ENCODE peak calls at places on chromosomes 5 and 9, in four cellular contexts. One of them, this sample, is unnamed.

GRCh38 chr5:106386287-106386686 is 1284.5 kb downstream of the EFNA5 start:
- DNase-seq in upper lobe of right lung: no peak
- DNase-seq in GM23338: no peak
- DNase-seq in left lung: no peak
- DNase-seq in this sample: no peak

GRCh38 chr5:41482715-41483114 is 27.7 kb downstream of the PLCXD3 start:
- DNase-seq in upper lobe of right lung: no peak
- DNase-seq in GM23338: no peak
- DNase-seq in left lung: no peak
- DNase-seq in this sample: no peak

GRCh38 chr5:81552844-81553569 is 159.1 kb upstream of the ACOT12 start:
- DNase-seq in upper lobe of right lung: no peak
- DNase-seq in GM23338: no peak
- DNase-seq in left lung: no peak
- DNase-seq in this sample: no peak

GRCh38 chr9:94656190-94656589 is 16.9 kb upstream of the FBP1 start:
- DNase-seq in upper lobe of right lung: no peak
- DNase-seq in GM23338: peak; percentile 24
- DNase-seq in left lung: no peak
- DNase-seq in this sample: no peak

GRCh38 chr5:108637110-108637509 is 110.6 kb upstream of the FER start:
- DNase-seq in upper lobe of right lung: no peak
- DNase-seq in GM23338: no peak
- DNase-seq in left lung: no peak
- DNase-seq in this sample: no peak

GRCh38 chr9:95202076-95202681 is 115.3 kb downstream of the FANCC start:
- DNase-seq in upper lobe of right lung: no peak
- DNase-seq in GM23338: no peak
- DNase-seq in left lung: no peak
- DNase-seq in this sample: no peak

GRCh38 chr5:14036947-14037346 is 92.5 kb upstream of the DNAH5 start:
- DNase-seq in upper lobe of right lung: no peak
- DNase-seq in GM23338: peak; percentile 44
- DNase-seq in left lung: no peak
- DNase-seq in this sample: no peak

GRCh38 chr5:175385691-175386360 is 58.2 kb downstream of the DRD1 start:
- DNase-seq in upper lobe of right lung: no peak
- DNase-seq in GM23338: no peak
- DNase-seq in left lung: no peak
- DNase-seq in this sample: peak; percentile 35

GRCh38 chr5:179209359-179210150 is 135.7 kb downstream of the ADAMTS2 start:
- DNase-seq in upper lobe of right lung: no peak
- DNase-seq in GM23338: no peak
- DNase-seq in left lung: peak; percentile 61
- DNase-seq in this sample: peak; percentile 42

GRCh38 chr5:179330186-179330900 is 14.9 kb downstream of the ADAMTS2 start:
- DNase-seq in upper lobe of right lung: no peak
- DNase-seq in GM23338: no peak
- DNase-seq in left lung: peak; percentile 62
- DNase-seq in this sample: no peak

GRCh38 chr5:540215-541147 is 16.2 kb upstream of the SLC9A3 start:
- DNase-seq in upper lobe of right lung: peak; percentile 55
- DNase-seq in GM23338: no peak
- DNase-seq in left lung: peak; percentile 68
- DNase-seq in this sample: no peak

GRCh38 chr5:57408714-57409113 is 73.9 kb downstream of the ACTBL2 start:
- DNase-seq in upper lobe of right lung: no peak
- DNase-seq in GM23338: no peak
- DNase-seq in left lung: no peak
- DNase-seq in this sample: no peak

GRCh38 chr9:37529111-37529510 is 43.4 kb downstream of the POLR1E start:
- DNase-seq in upper lobe of right lung: no peak
- DNase-seq in GM23338: no peak
- DNase-seq in left lung: no peak
- DNase-seq in this sample: no peak

GRCh38 chr5:95113489-95113888 is 171.4 kb downstream of the MCTP1 start:
- DNase-seq in upper lobe of right lung: no peak
- DNase-seq in GM23338: peak; percentile 59
- DNase-seq in left lung: no peak
- DNase-seq in this sample: peak; percentile 28

GRCh38 chr5:56525117-56525516 is 290.2 kb upstream of the MAP3K1 start:
- DNase-seq in upper lobe of right lung: no peak
- DNase-seq in GM23338: no peak
- DNase-seq in left lung: no peak
- DNase-seq in this sample: no peak

GRCh38 chr5:65061974-65062353 is 293.2 kb downstream of the CWC27 start:
- DNase-seq in upper lobe of right lung: no peak
- DNase-seq in GM23338: no peak
- DNase-seq in left lung: no peak
- DNase-seq in this sample: no peak

GRCh38 chr9:108956098-108956533 is 21.9 kb downstream of the ABITRAM start:
- DNase-seq in upper lobe of right lung: no peak
- DNase-seq in GM23338: no peak
- DNase-seq in left lung: no peak
- DNase-seq in this sample: no peak

GRCh38 chr5:65682148-65682547 is 39.8 kb downstream of the SGTB start:
- DNase-seq in upper lobe of right lung: no peak
- DNase-seq in GM23338: no peak
- DNase-seq in left lung: no peak
- DNase-seq in this sample: no peak

GRCh38 chr5:94153736-94154450 is 412.5 kb upstream of the POU5F2 start:
- DNase-seq in upper lobe of right lung: no peak
- DNase-seq in GM23338: no peak
- DNase-seq in left lung: peak; percentile 31
- DNase-seq in this sample: peak; percentile 8

GRCh38 chr9:128902351-128903078 is 18.3 kb upstream of the PHYHD1 start:
- DNase-seq in upper lobe of right lung: no peak
- DNase-seq in GM23338: no peak
- DNase-seq in left lung: no peak
- DNase-seq in this sample: no peak

GRCh38 chr5:127650649-127651048 is 1.8 kb downstream of the CTXN3 start:
- DNase-seq in upper lobe of right lung: no peak
- DNase-seq in GM23338: no peak
- DNase-seq in left lung: no peak
- DNase-seq in this sample: no peak

GRCh38 chr9:112890106-112891081 is at the start of gene SLC46A2:
- DNase-seq in upper lobe of right lung: peak; percentile 90
- DNase-seq in GM23338: peak; percentile 64
- DNase-seq in left lung: peak; percentile 90
- DNase-seq in this sample: no peak

GRCh38 chr9:81560851-81561732 is 128.3 kb downstream of the TLE1 start:
- DNase-seq in upper lobe of right lung: no peak
- DNase-seq in GM23338: no peak
- DNase-seq in left lung: no peak
- DNase-seq in this sample: no peak

DNA sequence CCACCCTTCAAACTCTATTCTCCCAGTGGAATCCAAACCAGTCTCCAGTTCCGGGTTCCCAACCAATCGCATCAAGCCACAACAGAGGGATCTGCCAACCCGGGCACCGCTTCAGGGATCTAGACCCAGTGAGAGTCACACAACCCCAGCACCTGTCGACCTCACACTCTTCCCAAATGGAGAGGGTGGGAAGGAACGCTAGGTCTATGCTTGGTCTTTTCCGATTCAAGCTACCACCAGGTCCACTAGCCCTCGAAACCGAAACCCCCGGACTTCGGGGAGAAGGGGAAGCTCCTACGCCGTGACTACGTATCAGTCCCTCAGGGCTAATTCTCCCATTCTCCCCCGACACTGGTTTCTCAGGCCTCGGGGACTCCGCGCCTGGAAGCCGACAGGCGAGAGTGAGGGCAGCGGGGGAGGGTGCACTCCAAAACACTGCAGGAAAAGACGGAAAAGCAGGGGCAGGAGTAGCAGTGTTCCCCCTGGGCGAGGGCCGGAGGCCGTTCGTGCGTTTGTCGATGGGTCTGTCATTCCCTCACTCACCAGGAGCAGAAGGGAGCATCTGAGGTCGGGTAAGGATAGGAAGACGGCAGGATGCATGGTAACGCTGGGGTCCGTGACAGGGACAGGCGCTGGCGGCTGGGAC is 436 bp downstream of the ERP44 start:
- DNase-seq in upper lobe of right lung: peak; percentile 79
- DNase-seq in GM23338: peak; percentile 91
- DNase-seq in left lung: peak; percentile 80
- DNase-seq in this sample: no peak
- TF ChIP-seq CTCF in upper lobe of right lung: no peak
- TF ChIP-seq CTCF in GM23338: no peak
- TF ChIP-seq CTCF in left lung: no peak
- TF ChIP-seq CTCF in this sample: no peak

GRCh38 chr5:3598725-3599282 is 3.2 kb downstream of the IRX1 start:
- DNase-seq in upper lobe of right lung: no peak
- DNase-seq in GM23338: no peak
- DNase-seq in left lung: no peak
- DNase-seq in this sample: no peak
- H3K4me3 ChIP-seq in upper lobe of right lung: peak overlapping the region; percentile 14
- H3K4me3 ChIP-seq in GM23338: peak overlapping the region; percentile 55
- H3K4me3 ChIP-seq in left lung: peak overlapping the region; percentile 13
- H3K4me3 ChIP-seq in this sample: no peak overlapping the region

GRCh38 chr5:143108498-143109128 is 294.9 kb downstream of the NR3C1 start:
- DNase-seq in upper lobe of right lung: no peak
- DNase-seq in GM23338: no peak
- DNase-seq in left lung: no peak
- DNase-seq in this sample: no peak

GRCh38 chr5:143102414-143102813 is 301.1 kb downstream of the NR3C1 start:
- DNase-seq in upper lobe of right lung: no peak
- DNase-seq in GM23338: no peak
- DNase-seq in left lung: no peak
- DNase-seq in this sample: no peak

GRCh38 chr5:143105216-143105905 is 298.1 kb downstream of the NR3C1 start:
- DNase-seq in upper lobe of right lung: no peak
- DNase-seq in GM23338: no peak
- DNase-seq in left lung: no peak
- DNase-seq in this sample: no peak

GRCh38 chr5:143101740-143102386 is 301.6 kb downstream of the NR3C1 start:
- DNase-seq in upper lobe of right lung: no peak
- DNase-seq in GM23338: no peak
- DNase-seq in left lung: no peak
- DNase-seq in this sample: no peak

GRCh38 chr5:143106175-143106574 is 297.3 kb downstream of the NR3C1 start:
- DNase-seq in upper lobe of right lung: no peak
- DNase-seq in GM23338: peak; percentile 35
- DNase-seq in left lung: no peak
- DNase-seq in this sample: peak; percentile 63
- TF ChIP-seq CTCF in upper lobe of right lung: peak; percentile 30
- TF ChIP-seq CTCF in GM23338: peak; percentile 63
- TF ChIP-seq CTCF in left lung: no peak
- TF ChIP-seq CTCF in this sample: peak; percentile 48

GRCh38 chr9:121550041-121550440 is 50.4 kb upstream of the GGTA1 start:
- DNase-seq in upper lobe of right lung: no peak
- DNase-seq in GM23338: no peak
- DNase-seq in left lung: no peak
- DNase-seq in this sample: no peak

GRCh38 chr9:121545148-121545874 is 45.7 kb upstream of the GGTA1 start:
- DNase-seq in upper lobe of right lung: no peak
- DNase-seq in GM23338: no peak
- DNase-seq in left lung: peak; percentile 80
- DNase-seq in this sample: no peak

GRCh38 chr9:121541256-121541655 is 41.6 kb upstream of the GGTA1 start:
- DNase-seq in upper lobe of right lung: no peak
- DNase-seq in GM23338: no peak
- DNase-seq in left lung: no peak
- DNase-seq in this sample: no peak

GRCh38 chr9:121541945-121542344 is 42.3 kb upstream of the GGTA1 start:
- DNase-seq in upper lobe of right lung: no peak
- DNase-seq in GM23338: no peak
- DNase-seq in left lung: no peak
- DNase-seq in this sample: no peak

GRCh38 chr9:121545875-121546423 is 46.3 kb upstream of the GGTA1 start:
- DNase-seq in upper lobe of right lung: peak; percentile 98
- DNase-seq in GM23338: peak; percentile 99
- DNase-seq in left lung: peak; percentile 97
- DNase-seq in this sample: peak; percentile 61
- H3K4me3 ChIP-seq in upper lobe of right lung: peak overlapping the region; percentile 39
- H3K4me3 ChIP-seq in GM23338: peak overlapping the region; percentile 37
- H3K4me3 ChIP-seq in left lung: no peak overlapping the region
- H3K4me3 ChIP-seq in this sample: peak overlapping the region; percentile 22

DNA sequence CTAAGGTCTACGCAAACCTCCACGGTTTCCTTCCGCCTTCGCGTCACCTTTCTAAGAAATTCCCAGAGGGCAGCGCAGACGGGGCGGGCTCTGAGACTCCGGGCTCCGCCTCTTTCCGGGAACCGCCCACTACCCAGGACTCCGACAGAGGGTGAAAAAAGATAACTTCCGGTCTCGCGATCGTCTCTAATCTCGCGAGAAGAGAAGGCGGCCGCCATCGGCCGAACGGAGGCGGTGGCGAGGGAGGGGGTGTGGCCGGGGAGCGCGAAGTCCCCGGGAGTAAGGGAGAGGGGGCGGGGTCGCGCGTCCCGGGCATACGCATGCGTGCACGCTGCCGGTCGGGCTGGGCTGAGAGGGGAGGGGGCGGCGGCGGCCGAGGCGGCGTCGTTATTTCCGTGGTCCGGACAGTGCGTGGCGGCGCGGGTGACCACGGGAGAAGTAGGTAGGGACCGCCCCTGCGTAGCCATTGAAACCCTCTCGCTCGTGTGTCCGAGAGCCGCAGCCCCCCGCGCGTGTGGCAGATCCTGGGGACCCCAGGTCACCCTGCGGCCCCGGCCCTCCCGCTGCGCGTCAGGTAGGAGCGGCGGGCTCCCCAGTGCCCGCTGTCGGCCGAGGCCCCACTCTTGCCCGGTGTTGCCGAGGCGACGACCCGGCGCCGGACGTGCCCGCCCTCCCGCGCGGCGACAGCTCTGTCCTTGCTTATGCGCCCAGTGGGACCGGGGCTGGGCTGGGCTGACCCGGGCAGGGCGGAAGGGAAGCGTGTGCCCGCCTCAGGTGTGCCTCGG is at the start of gene NAA35:
- DNase-seq in upper lobe of right lung: peak; percentile 99
- DNase-seq in GM23338: peak; percentile 99
- DNase-seq in left lung: peak; percentile 100
- DNase-seq in this sample: peak; percentile 88
- TF ChIP-seq CTCF in upper lobe of right lung: no peak
- TF ChIP-seq CTCF in GM23338: no peak
- TF ChIP-seq CTCF in left lung: no peak
- TF ChIP-seq CTCF in this sample: no peak

GRCh38 chr9:132646726-132647125 is 23.1 kb downstream of the DDX31 start:
- DNase-seq in upper lobe of right lung: no peak
- DNase-seq in GM23338: no peak
- DNase-seq in left lung: no peak
- DNase-seq in this sample: no peak

GRCh38 chr9:132647806-132648205 is 22.0 kb downstream of the DDX31 start:
- DNase-seq in upper lobe of right lung: no peak
- DNase-seq in GM23338: no peak
- DNase-seq in left lung: no peak
- DNase-seq in this sample: no peak

GRCh38 chr9:132647355-132647754 is 22.4 kb downstream of the DDX31 start:
- DNase-seq in upper lobe of right lung: no peak
- DNase-seq in GM23338: no peak
- DNase-seq in left lung: no peak
- DNase-seq in this sample: peak; percentile 98

GRCh38 chr9:132648685-132649084 is 21.1 kb downstream of the DDX31 start:
- DNase-seq in upper lobe of right lung: no peak
- DNase-seq in GM23338: no peak
- DNase-seq in left lung: no peak
- DNase-seq in this sample: no peak

GRCh38 chr9:132648283-132648682 is 21.5 kb downstream of the DDX31 start:
- DNase-seq in upper lobe of right lung: no peak
- DNase-seq in GM23338: no peak
- DNase-seq in left lung: no peak
- DNase-seq in this sample: no peak
- H3K4me3 ChIP-seq in upper lobe of right lung: no peak overlapping the region
- H3K4me3 ChIP-seq in GM23338: no peak overlapping the region
- H3K4me3 ChIP-seq in left lung: no peak overlapping the region
- H3K4me3 ChIP-seq in this sample: no peak overlapping the region

GRCh38 chr9:117073539-117074336 is 341.1 kb downstream of the ASTN2 start:
- DNase-seq in upper lobe of right lung: no peak
- DNase-seq in GM23338: peak; percentile 87
- DNase-seq in left lung: no peak
- DNase-seq in this sample: no peak
- TF ChIP-seq CTCF in upper lobe of right lung: peak; percentile 15
- TF ChIP-seq CTCF in GM23338: peak; percentile 94
- TF ChIP-seq CTCF in left lung: no peak
- TF ChIP-seq CTCF in this sample: no peak